ENCODE peak calls at places on chromosomes 7 and 10, in four cellular contexts. R is LoVo, Q is astrocyte of the hippocampus, F is aorta. P is an unnamed sample.

GRCh38 chr10:109993551-109993950 is 14.2 kb upstream of the ADD3 start:
- DNase-seq in R (no peak), Q (no peak), F (no peak), P (no peak)

GRCh38 chr10:115996031-115996430 is 277.0 kb downstream of the GFRA1 start:
- DNase-seq in R (no peak), Q (no peak), F (no peak), P (no peak)

GRCh38 chr10:60346661-60347060 is 43.0 kb downstream of the ANK3 start:
- DNase-seq in R (no peak), Q (no peak), F (no peak), P (no peak)

GRCh38 chr10:112755446-112756117 is 194.5 kb upstream of the TCF7L2 start:
- DNase-seq in R (no peak), Q (peak), F (no peak), P (no peak)

GRCh38 chr7:43726466-43726865 is 2.9 kb downstream of the COA1 start:
- DNase-seq in R (no peak), Q (peak), F (no peak), P (no peak)

GRCh38 chr10:72255977-72256729 is 17.6 kb upstream of the DDIT4 start:
- DNase-seq in R (no peak), Q (no peak), F (no peak), P (no peak)

GRCh38 chr10:69914373-69915268 is 112.9 kb downstream of the COL13A1 start:
- DNase-seq in R (peak), Q (peak), F (peak), P (peak)

GRCh38 chr7:66921396-66921917 is 432 bp downstream of the TMEM248 start:
- DNase-seq in R (peak), Q (peak), F (peak), P (peak)

GRCh38 chr10:102998508-102998907 is 80.4 kb downstream of the CNNM2 start:
- DNase-seq in R (no peak), Q (no peak), F (no peak), P (no peak)

GRCh38 chr10:5553400-5554170 is 28.8 kb downstream of the CALML3 start:
- DNase-seq in R (no peak), Q (no peak), F (peak), P (peak)

GRCh38 chr10:84452006-84452405 is 123.6 kb downstream of the CCSER2 start:
- DNase-seq in R (no peak), Q (no peak), F (no peak), P (no peak)

GRCh38 chr10:3777876-3778707 is 6.9 kb downstream of the KLF6 start:
- DNase-seq in R (no peak), Q (peak), F (no peak), P (no peak)

GRCh38 chr10:68053553-68053952 is 21.5 kb downstream of the HERC4 start:
- DNase-seq in R (no peak), Q (peak), F (no peak), P (no peak)

GRCh38 chr10:110151467-110151866 is 55.9 kb upstream of the MXI1 start:
- DNase-seq in R (peak), Q (peak), F (no peak), P (peak)

GRCh38 chr7:92678291-92678920 is 88.2 kb upstream of the FAM133B start:
- DNase-seq in R (no peak), Q (no peak), F (no peak), P (no peak)

GRCh38 chr10:117539271-117539876 is 3.2 kb upstream of the EMX2 start:
- DNase-seq in R (no peak), Q (peak), F (no peak), P (no peak)